ENCODE peak calls at places on chromosome 11, in eight cellular contexts. K, B, P, D, Q, M, V and Z are unnamed samples.

GRCh38 chr11:69848196-69848595 is 29.0 kb upstream of the FGF3 start:
- DNase-seq in K (no peak), B (no peak), P (peak; percentile 25), D (no peak), Q (peak; percentile 48), M (no peak), V (no peak), Z (no peak)

GRCh38 chr11:1771700-1772099 is 8.0 kb upstream of the CTSD start:
- DNase-seq in K (no peak), B (no peak), P (no peak), D (peak; percentile 20), Q (peak; percentile 93), M (no peak), V (no peak), Z (no peak)

GRCh38 chr11:61947486-61948210 is 2.5 kb upstream of the BEST1 start:
- DNase-seq in K (peak; percentile 58), B (no peak), P (peak; percentile 92), D (peak; percentile 88), Q (peak; percentile 97), M (peak; percentile 85), V (peak; percentile 60), Z (peak; percentile 71)

GRCh38 chr11:130510407-130511006 is 62.1 kb downstream of the ADAMTS15 start:
- DNase-seq in K (no peak), B (no peak), P (peak; percentile 70), D (no peak), Q (peak; percentile 68), M (no peak), V (no peak), Z (no peak)

GRCh38 chr11:288328-289144 is at the start of gene PGGHG:
- DNase-seq in K (no peak), B (no peak), P (peak; percentile 41), D (peak; percentile 87), Q (peak; percentile 50), M (peak; percentile 72), V (no peak), Z (no peak)

GRCh38 chr11:115564851-115565250 is 60.6 kb upstream of the CADM1 start:
- DNase-seq in K (no peak), B (no peak), P (no peak), D (no peak), Q (no peak), M (no peak), V (no peak), Z (no peak)

GRCh38 chr11:64743591-64744543 is at the start of gene RASGRP2:
- DNase-seq in K (peak; percentile 92), B (no peak), P (peak; percentile 40), D (peak; percentile 84), Q (peak; percentile 46), M (peak; percentile 74), V (peak; percentile 89), Z (no peak)

GRCh38 chr11:47437746-47438418 is 11.1 kb downstream of the RAPSN start:
- DNase-seq in K (no peak), B (no peak), P (no peak), D (peak; percentile 31), Q (no peak), M (no peak), V (no peak), Z (no peak)

GRCh38 chr11:69694781-69695180 is 9.0 kb downstream of the FGF19 start:
- DNase-seq in K (no peak), B (no peak), P (no peak), D (no peak), Q (no peak), M (no peak), V (no peak), Z (no peak)

GRCh38 chr11:125397421-125397820 is 98.6 kb downstream of the FEZ1 start:
- DNase-seq in K (no peak), B (no peak), P (no peak), D (no peak), Q (no peak), M (no peak), V (no peak), Z (no peak)

GRCh38 chr11:57544566-57544965 is 7.2 kb downstream of the SMTNL1 start:
- DNase-seq in K (no peak), B (no peak), P (no peak), D (no peak), Q (no peak), M (no peak), V (no peak), Z (no peak)

GRCh38 chr11:76615950-76616349 is 54.6 kb downstream of the LRRC32 start:
- DNase-seq in K (no peak), B (no peak), P (no peak), D (peak; percentile 79), Q (peak; percentile 96), M (no peak), V (no peak), Z (no peak)

GRCh38 chr11:97743205-97743742 is 1277.5 kb upstream of the CNTN5 start:
- DNase-seq in K (no peak), B (no peak), P (no peak), D (no peak), Q (peak; percentile 50), M (no peak), V (no peak), Z (no peak)

GRCh38 chr11:24515632-24516031 is 18.8 kb downstream of the LUZP2 start:
- DNase-seq in K (no peak), B (no peak), P (no peak), D (no peak), Q (no peak), M (no peak), V (no peak), Z (no peak)

GRCh38 chr11:59614277-59615131 is 1.1 kb downstream of the OSBP start:
- DNase-seq in K (no peak), B (no peak), P (peak; percentile 38), D (no peak), Q (peak; percentile 12), M (no peak), V (peak; percentile 10), Z (no peak)

GRCh38 chr11:75760710-75761493 is 7.7 kb upstream of the DGAT2 start:
- DNase-seq in K (no peak), B (no peak), P (peak; percentile 89), D (no peak), Q (peak; percentile 52), M (no peak), V (no peak), Z (no peak)

GRCh38 chr11:134560066-134560465 is 148.0 kb upstream of the B3GAT1 start:
- DNase-seq in K (no peak), B (no peak), P (no peak), D (no peak), Q (no peak), M (peak; percentile 25), V (no peak), Z (no peak)

GRCh38 chr11:46299425-46300067 is 22.1 kb downstream of the CREB3L1 start:
- DNase-seq in K (no peak), B (no peak), P (peak; percentile 56), D (no peak), Q (peak; percentile 21), M (no peak), V (no peak), Z (no peak)
- H3K27ac ChIP-seq in K (no peak overlapping the region), B (no peak overlapping the region), P (peak overlapping the region; percentile 83), D (peak overlapping the region; percentile 26), Q (no peak overlapping the region), M (no peak overlapping the region), V (no peak overlapping the region), Z (no peak overlapping the region)

DNA sequence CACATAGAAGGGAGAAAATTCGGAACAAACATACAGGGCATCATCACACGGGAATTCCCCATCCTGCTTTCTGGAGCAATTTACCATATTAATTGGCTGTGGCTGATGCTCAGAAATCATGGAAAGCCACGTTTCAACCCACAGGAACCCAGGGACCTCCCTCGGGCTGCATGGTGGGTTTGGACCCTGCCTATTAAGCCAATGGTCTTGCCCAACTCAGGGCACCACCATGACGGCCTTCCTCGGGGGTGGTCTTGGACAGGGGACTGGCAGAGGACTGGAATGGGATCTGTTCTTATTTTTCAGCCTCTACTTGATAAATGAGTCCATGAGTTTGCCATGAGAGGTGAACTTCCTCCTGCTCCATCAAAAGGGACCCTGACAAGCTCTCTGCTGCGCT is 374.0 kb downstream of the SHANK2 start:
- DNase-seq in K (no peak), B (no peak), P (no peak), D (no peak), Q (no peak), M (no peak), V (no peak), Z (no peak)
- H3K9me3 ChIP-seq in K (no peaks in the 10 kb centered on the region), B (no peaks in the 10 kb centered on the region), P (no peaks in the 10 kb centered on the region), D (no peaks in the 10 kb centered on the region), Q (no peaks in the 10 kb centered on the region), M (no peaks in the 10 kb centered on the region), V (no peaks in the 10 kb centered on the region), Z (no peaks in the 10 kb centered on the region)

GRCh38 chr11:27420217-27420616 is 52.4 kb downstream of the LGR4 start:
- DNase-seq in K (no peak), B (no peak), P (no peak), D (no peak), Q (no peak), M (no peak), V (no peak), Z (no peak)
- H3K4me1 ChIP-seq in K (no peaks in the 10 kb centered on the region), B (peaks cover 51% of the 10 kb centered on the region), P (peaks cover 23% of the 10 kb centered on the region), D (peaks cover 4% of the 10 kb centered on the region), Q (peaks cover 59% of the 10 kb centered on the region), M (peaks cover 18% of the 10 kb centered on the region), V (no peaks in the 10 kb centered on the region), Z (peaks cover 3% of the 10 kb centered on the region)

DNA sequence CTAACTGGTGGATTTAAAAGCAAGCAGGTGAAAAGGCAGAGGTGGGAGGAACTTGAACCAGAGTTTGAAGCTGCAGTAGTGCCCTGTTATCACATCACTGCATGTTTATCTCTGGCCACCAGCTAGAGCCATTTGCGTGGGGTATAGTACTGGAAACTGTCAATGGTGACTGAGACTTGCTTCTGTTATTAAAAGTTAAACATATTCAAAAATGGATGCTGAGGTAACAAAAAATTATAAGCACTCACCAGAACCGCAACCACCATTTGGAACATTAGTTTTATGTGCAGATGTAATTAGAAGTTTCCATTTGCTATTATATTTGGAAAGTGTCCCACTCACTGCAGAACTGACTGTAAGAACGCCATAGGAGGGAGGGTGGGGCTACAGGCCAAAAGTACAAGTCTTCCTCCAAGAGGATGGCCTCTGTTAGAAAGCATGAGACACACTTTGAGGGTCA is 1.2 kb upstream of the CD59 start:
- DNase-seq in K (no peak), B (no peak), P (no peak), D (no peak), Q (no peak), M (no peak), V (no peak), Z (no peak)
- H3K27ac ChIP-seq in K (no peak overlapping the region), B (peak overlapping the region; percentile 85), P (peak overlapping the region; percentile 91), D (peak overlapping the region; percentile 90), Q (no peak overlapping the region), M (peak overlapping the region; percentile 73), V (no peak overlapping the region), Z (no peak overlapping the region)